ENCODE peak calls at places on chromosomes 12 and 14, in eight cellular contexts. Y is cardiac muscle cell; N is lung; K is keratinocyte; X is stomach; P is testis; Q is psoas muscle; S is effector memory CD4-positive, alpha-beta T cell. V is an unnamed sample.

GRCh38 chr12:67647547-67648305 is 819 bp upstream of the DYRK2 start:
- DNase-seq in Y (peak; percentile 93), N (peak; percentile 62), K (peak; percentile 48), X (peak; percentile 74), P (peak; percentile 85), Q (peak; percentile 91), S (peak; percentile 30), V (peak; percentile 91)

GRCh38 chr12:47282206-47282605 is 202.4 kb upstream of the AMIGO2 start:
- DNase-seq in Y (no peak), N (no peak), K (no peak), X (no peak), P (no peak), Q (no peak), S (no peak), V (no peak)

GRCh38 chr14:30252800-30253425 is 306.0 kb upstream of the G2E3 start:
- DNase-seq in Y (no peak), N (no peak), K (no peak), X (no peak), P (no peak), Q (no peak), S (no peak), V (no peak)

GRCh38 chr14:26204954-26205479 is 392.8 kb downstream of the NOVA1 start:
- DNase-seq in Y (peak; percentile 69), N (no peak), K (no peak), X (peak; percentile 25), P (peak; percentile 60), Q (peak; percentile 69), S (no peak), V (no peak)

GRCh38 chr14:61321385-61322010 is at the start of gene PRKCH:
- DNase-seq in Y (peak; percentile 80), N (peak; percentile 87), K (peak; percentile 41), X (peak; percentile 76), P (peak; percentile 74), Q (peak; percentile 85), S (peak; percentile 73), V (peak; percentile 77)

GRCh38 chr12:52032797-52033505 is 18.3 kb upstream of the NR4A1 start:
- DNase-seq in Y (peak; percentile 98), N (peak; percentile 95), K (no peak), X (peak; percentile 98), P (peak; percentile 99), Q (peak; percentile 99), S (peak; percentile 88), V (peak; percentile 99)

GRCh38 chr12:122963928-122964240 is 2.4 kb downstream of the ABCB9 start:
- DNase-seq in Y (no peak), N (no peak), K (no peak), X (peak; percentile 76), P (peak; percentile 84), Q (no peak), S (no peak), V (no peak)

GRCh38 chr12:47107926-47108325 is 28.2 kb upstream of the AMIGO2 start:
- DNase-seq in Y (no peak), N (no peak), K (no peak), X (no peak), P (no peak), Q (no peak), S (no peak), V (no peak)

GRCh38 chr14:21498540-21499526 is 12.3 kb downstream of the METTL3 start:
- DNase-seq in Y (peak; percentile 76), N (no peak), K (no peak), X (no peak), P (no peak), Q (no peak), S (no peak), V (no peak)

GRCh38 chr12:120010661-120011230 is 21.7 kb downstream of the BICDL1 start:
- DNase-seq in Y (no peak), N (no peak), K (no peak), X (no peak), P (no peak), Q (no peak), S (no peak), V (no peak)

GRCh38 chr12:109927622-109928021 is 27.5 kb downstream of the TCHP start:
- DNase-seq in Y (no peak), N (no peak), K (no peak), X (peak; percentile 27), P (no peak), Q (no peak), S (no peak), V (no peak)

GRCh38 chr14:68144051-68144681 is 324.6 kb downstream of the RAD51B start:
- DNase-seq in Y (no peak), N (no peak), K (no peak), X (no peak), P (peak; percentile 36), Q (peak; percentile 66), S (no peak), V (peak; percentile 63)

GRCh38 chr12:49298160-49298559 is 3.2 kb downstream of the PRPH start:
- DNase-seq in Y (no peak), N (no peak), K (no peak), X (no peak), P (peak; percentile 26), Q (no peak), S (no peak), V (no peak)

GRCh38 chr12:108772247-108772646 is 40.9 kb upstream of the CORO1C start:
- DNase-seq in Y (no peak), N (no peak), K (no peak), X (no peak), P (no peak), Q (peak; percentile 81), S (no peak), V (no peak)

GRCh38 chr12:122646568-122647220 is 56.5 kb downstream of the HCAR2 start:
- DNase-seq in Y (no peak), N (no peak), K (no peak), X (no peak), P (no peak), Q (no peak), S (peak; percentile 4), V (no peak)

GRCh38 chr12:77687346-77687745 is 143.3 kb upstream of the NAV3 start:
- DNase-seq in Y (no peak), N (no peak), K (no peak), X (no peak), P (no peak), Q (no peak), S (no peak), V (no peak)

GRCh38 chr12:133037207-133038005 is at the start of gene ZNF84:
- DNase-seq in Y (peak; percentile 98), N (peak; percentile 98), K (peak; percentile 94), X (peak; percentile 96), P (peak; percentile 96), Q (peak; percentile 98), S (peak; percentile 94), V (peak; percentile 98)
- H3K9me3 ChIP-seq in Y (peaks cover 3% of the 10 kb centered on the region), N (peaks cover 13% of the 10 kb centered on the region), K (peaks cover 8% of the 10 kb centered on the region), X (peaks cover 39% of the 10 kb centered on the region), P (no peaks in the 10 kb centered on the region), Q (peaks cover 68% of the 10 kb centered on the region), S (peaks cover 30% of the 10 kb centered on the region), V (peaks cover 21% of the 10 kb centered on the region)

GRCh38 chr12:131938082-131938481 is 9.0 kb downstream of the PUS1 start:
- DNase-seq in Y (no peak), N (no peak), K (no peak), X (no peak), P (no peak), Q (peak; percentile 8), S (no peak), V (no peak)
- H3K9me3 ChIP-seq in Y (no peaks in the 10 kb centered on the region), N (no peaks in the 10 kb centered on the region), K (no peaks in the 10 kb centered on the region), X (no peaks in the 10 kb centered on the region), P (no peaks in the 10 kb centered on the region), Q (no peaks in the 10 kb centered on the region), S (no peaks in the 10 kb centered on the region), V (no peaks in the 10 kb centered on the region)

GRCh38 chr12:31989987-31990386 is 30.8 kb downstream of the RESF1 start:
- DNase-seq in Y (no peak), N (no peak), K (peak; percentile 36), X (no peak), P (no peak), Q (no peak), S (no peak), V (no peak)

GRCh38 chr12:31985832-31986231 is 26.6 kb downstream of the RESF1 start:
- DNase-seq in Y (no peak), N (no peak), K (no peak), X (no peak), P (no peak), Q (no peak), S (no peak), V (no peak)

GRCh38 chr12:31989571-31989970 is 30.4 kb downstream of the RESF1 start:
- DNase-seq in Y (no peak), N (no peak), K (no peak), X (no peak), P (no peak), Q (no peak), S (no peak), V (no peak)

DNA sequence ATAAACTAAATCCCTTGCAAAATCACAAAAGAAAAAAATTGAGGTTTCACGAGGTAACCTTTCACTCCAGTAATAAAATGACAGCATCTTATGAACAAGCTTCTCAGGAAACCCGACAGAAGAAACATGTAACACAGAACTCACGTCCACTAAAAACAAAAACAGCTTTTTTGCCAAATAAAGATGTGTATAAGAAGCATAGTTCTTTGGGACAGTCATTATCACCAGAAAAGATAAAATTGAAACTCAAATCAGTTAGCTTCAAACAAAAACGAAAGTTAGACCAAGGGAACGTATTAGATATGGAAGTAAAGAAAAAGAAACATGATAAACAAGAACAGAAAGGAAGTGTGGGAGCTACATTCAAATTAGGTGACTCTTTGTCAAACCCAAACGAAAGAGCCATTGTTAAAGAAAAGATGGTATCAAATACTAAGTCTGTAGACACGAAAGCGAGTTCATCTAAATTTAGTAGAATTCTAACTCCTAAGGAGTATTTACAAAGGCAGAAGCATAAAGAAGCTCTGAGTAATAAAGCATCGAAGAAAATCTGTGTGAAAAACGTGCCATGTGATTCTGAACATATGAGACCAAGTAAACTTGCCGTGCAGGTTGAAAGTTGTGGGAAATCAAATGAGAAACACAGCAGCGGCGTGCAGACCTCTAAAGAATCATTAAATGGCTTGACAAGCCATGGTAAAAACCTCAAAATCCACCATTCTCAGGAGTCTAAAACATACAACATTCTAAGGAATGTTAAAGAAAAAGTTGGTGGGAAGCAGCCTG is 25.8 kb downstream of the RESF1 start:
- DNase-seq in Y (no peak), N (no peak), K (no peak), X (no peak), P (no peak), Q (no peak), S (no peak), V (no peak)
- H3K9me3 ChIP-seq in Y (no peaks in the 10 kb centered on the region), N (no peaks in the 10 kb centered on the region), K (no peaks in the 10 kb centered on the region), X (peaks cover 6% of the 10 kb centered on the region), P (no peaks in the 10 kb centered on the region), Q (no peaks in the 10 kb centered on the region), S (peaks cover 36% of the 10 kb centered on the region), V (peaks cover 5% of the 10 kb centered on the region)

DNA sequence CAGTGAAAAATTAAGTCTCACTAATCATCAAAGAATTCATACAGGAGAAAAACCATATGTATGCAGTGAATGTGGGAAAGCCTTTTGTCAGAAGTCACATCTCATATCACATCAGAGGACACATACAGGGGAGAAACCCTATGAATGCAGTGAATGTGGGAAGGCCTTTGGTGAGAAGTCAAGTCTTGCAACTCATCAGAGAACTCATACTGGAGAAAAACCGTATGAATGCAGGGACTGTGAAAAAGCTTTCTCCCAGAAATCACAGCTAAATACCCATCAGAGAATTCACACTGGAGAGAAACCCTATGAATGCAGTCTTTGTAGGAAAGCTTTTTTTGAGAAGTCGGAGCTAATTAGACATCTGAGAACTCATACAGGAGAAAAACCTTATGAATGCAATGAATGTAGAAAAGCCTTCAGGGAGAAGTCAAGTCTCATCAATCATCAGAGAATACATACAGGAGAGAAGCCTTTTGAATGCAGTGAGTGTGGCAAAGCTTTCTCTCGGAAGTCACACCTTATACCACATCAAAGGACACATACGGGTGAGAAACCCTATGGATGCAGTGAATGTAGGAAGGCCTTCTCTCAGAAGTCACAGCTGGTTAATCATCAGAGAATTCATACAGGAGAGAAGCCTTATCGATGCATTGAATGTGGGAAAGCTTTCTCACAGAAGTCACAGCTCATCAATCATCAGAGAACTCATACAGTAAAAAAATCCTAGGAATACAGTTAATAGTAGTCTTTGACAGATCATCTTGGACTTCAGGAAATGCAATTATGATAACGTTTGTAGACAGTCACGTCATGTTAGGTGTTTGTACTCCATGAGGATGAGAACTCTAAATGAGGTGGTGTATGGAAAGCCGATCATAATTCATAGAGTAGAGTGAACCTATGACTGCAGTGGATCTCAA is 21.2 kb downstream of the ZNF84 start:
- DNase-seq in Y (no peak), N (no peak), K (no peak), X (no peak), P (no peak), Q (no peak), S (no peak), V (no peak)
- H3K9me3 ChIP-seq in Y (peaks cover 48% of the 10 kb centered on the region), N (peaks cover 66% of the 10 kb centered on the region), K (peaks cover 63% of the 10 kb centered on the region), X (peaks cover 97% of the 10 kb centered on the region), P (peaks cover 10% of the 10 kb centered on the region), Q (peaks cover 100% of the 10 kb centered on the region), S (peaks cover 77% of the 10 kb centered on the region), V (peaks cover 73% of the 10 kb centered on the region)

V was measured in right atrium auricular region.